ENCODE peak calls at places on chromosomes 3 and 15, in six cellular contexts. V, B, H, U, L and P are unnamed samples. For H3K4me1, the result is how much of the 10 kb centered on the place peaks cover.

GRCh38 chr3:179969525-179969924 is 67.2 kb downstream of the PEX5L start:
- DNase-seq in V (no peak), B (no peak), H (no peak), U (no peak), L (no peak), P (no peak)

GRCh38 chr15:65395567-65396185 is 17.9 kb upstream of the IGDCC3 start:
- DNase-seq in V (no peak), B (no peak), H (no peak), U (no peak), L (no peak), P (no peak)

GRCh38 chr15:29747837-29748417 is 74.3 kb downstream of the TJP1 start:
- DNase-seq in V (no peak), B (no peak), H (no peak), U (no peak), L (no peak), P (no peak)

GRCh38 chr3:15754047-15754446 is 43.7 kb downstream of the ANKRD28 start:
- DNase-seq in V (no peak), B (no peak), H (no peak), U (no peak), L (no peak), P (no peak)

GRCh38 chr3:119600732-119601131 is 3.0 kb downstream of the PLA1A start:
- DNase-seq in V (peak), B (no peak), H (peak), U (no peak), L (no peak), P (no peak)

GRCh38 chr3:38690185-38690584 is 40.7 kb upstream of the SCN5A start:
- DNase-seq in V (no peak), B (no peak), H (no peak), U (no peak), L (no peak), P (no peak)

GRCh38 chr3:49175530-49175929 is 4.1 kb downstream of the KLHDC8B start:
- DNase-seq in V (no peak), B (no peak), H (no peak), U (no peak), L (no peak), P (no peak)

GRCh38 chr15:26087395-26087794 is 224.3 kb upstream of the ATP10A start:
- DNase-seq in V (no peak), B (no peak), H (no peak), U (no peak), L (no peak), P (no peak)

GRCh38 chr15:31264534-31265089 is 62.0 kb upstream of the KLF13 start:
- DNase-seq in V (no peak), B (no peak), H (no peak), U (peak), L (peak), P (no peak)

GRCh38 chr15:31261266-31262142 is 65.1 kb upstream of the KLF13 start:
- DNase-seq in V (peak), B (peak), H (no peak), U (peak), L (peak), P (peak)

GRCh38 chr15:31263751-31264533 is 62.7 kb upstream of the KLF13 start:
- DNase-seq in V (peak), B (peak), H (peak), U (peak), L (peak), P (peak)

GRCh38 chr15:31262143-31262530 is 64.5 kb upstream of the KLF13 start:
- DNase-seq in V (peak), B (peak), H (no peak), U (peak), L (peak), P (no peak)

GRCh38 chr15:31262901-31263671 is 63.5 kb upstream of the KLF13 start:
- DNase-seq in V (peak), B (no peak), H (no peak), U (peak), L (peak), P (peak)
- H3K4me1 ChIP-seq in V (under half), B (half or more), H (under half), U (under half), L (under half), P (under half)

GRCh38 chr15:40327338-40327917 is 3.9 kb downstream of the INAFM2 start:
- DNase-seq in V (no peak), B (no peak), H (no peak), U (no peak), L (no peak), P (no peak)
- H3K4me3 ChIP-seq in V (no peak), B (no peak), H (no peak), U (no peak), L (no peak), P (no peak)

DNA sequence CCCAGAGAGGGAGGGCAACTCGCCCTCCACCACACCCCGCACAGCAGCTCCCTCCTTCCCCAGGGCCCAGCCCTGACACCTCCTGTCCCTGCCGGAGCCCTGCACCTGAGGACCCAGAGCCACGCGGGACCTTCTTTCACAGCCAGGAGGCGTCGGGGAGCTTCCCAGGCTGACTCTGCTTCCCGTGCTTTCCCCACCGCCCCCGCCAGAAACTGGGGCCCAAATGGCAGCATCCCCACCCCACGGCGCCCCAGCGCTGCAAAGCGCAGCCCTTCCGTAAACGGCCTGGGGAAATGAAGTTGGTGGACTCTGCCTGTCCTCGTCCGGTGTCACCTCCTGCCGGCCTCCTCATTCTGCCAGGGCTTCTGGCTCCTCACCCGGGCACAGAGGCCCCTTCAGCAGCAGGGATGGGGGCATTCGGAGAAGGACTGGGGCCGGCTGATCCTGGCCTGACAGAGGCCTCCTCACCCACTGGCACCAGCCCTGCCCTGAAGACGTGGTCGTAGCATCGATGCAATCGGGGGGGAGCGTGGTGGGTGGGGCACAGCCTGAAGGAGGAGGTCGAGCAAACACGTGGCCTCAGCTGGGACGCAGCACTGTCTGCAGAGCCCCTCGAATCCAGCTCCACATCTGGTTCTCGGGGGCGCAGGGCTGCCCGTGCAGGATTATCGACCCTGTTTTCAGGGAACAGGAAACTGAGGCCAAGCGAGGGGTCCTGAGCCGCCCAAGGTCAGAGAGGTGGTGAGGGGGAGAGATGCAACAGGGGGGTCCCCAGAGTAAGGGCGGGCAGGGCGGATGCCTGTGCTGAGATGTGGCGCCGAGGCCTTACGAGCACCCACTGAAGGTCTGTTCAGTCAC is 235.4 kb downstream of the XXYLT1 start:
- DNase-seq in V (peak), B (no peak), H (no peak), U (no peak), L (no peak), P (no peak)
- TF ChIP-seq CTCF in V (no peak), B (no peak), H (no peak), U (no peak), L (no peak), P (no peak)

GRCh38 chr3:141421186-141421585 is 52.9 kb downstream of the ZBTB38 start:
- DNase-seq in V (no peak), B (no peak), H (no peak), U (no peak), L (no peak), P (no peak)

GRCh38 chr3:141421639-141422319 is 53.5 kb downstream of the ZBTB38 start:
- DNase-seq in V (no peak), B (no peak), H (no peak), U (no peak), L (no peak), P (no peak)

GRCh38 chr3:141415959-141416358 is 47.7 kb downstream of the ZBTB38 start:
- DNase-seq in V (no peak), B (no peak), H (no peak), U (no peak), L (no peak), P (no peak)

GRCh38 chr3:141419946-141420345 is 51.6 kb downstream of the ZBTB38 start:
- DNase-seq in V (no peak), B (no peak), H (no peak), U (no peak), L (no peak), P (no peak)

GRCh38 chr3:141418751-141419150 is 50.4 kb downstream of the ZBTB38 start:
- DNase-seq in V (no peak), B (no peak), H (no peak), U (no peak), L (no peak), P (no peak)
- H3K4me1 ChIP-seq in V (under half), B (under half), H (under half), U (under half), L (under half), P (under half)

DNA sequence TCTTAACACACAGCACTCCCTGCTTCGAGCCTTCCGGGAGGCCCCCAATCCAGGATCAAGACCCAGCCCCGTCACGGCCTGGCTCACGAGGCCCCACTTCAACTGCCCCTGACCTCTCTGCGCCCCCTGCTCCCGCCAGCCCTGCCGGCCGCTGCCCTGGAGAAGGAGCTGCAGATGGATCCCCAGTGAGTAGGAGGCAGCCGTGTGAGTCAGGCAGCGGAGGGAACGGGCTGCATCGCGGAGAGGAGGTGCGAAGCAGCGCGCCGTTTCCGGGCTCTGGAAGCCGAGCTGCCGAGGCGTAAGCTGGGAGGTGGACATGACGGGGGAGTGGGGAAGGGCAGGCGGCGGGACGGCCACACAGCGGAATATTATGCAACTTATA is 133.4 kb downstream of the TPRA1 start:
- DNase-seq in V (no peak), B (no peak), H (peak), U (no peak), L (no peak), P (no peak)
- H3K4me3 ChIP-seq in V (peak), B (no peak), H (no peak), U (no peak), L (peak), P (no peak)

GRCh38 chr3:13494463-13495350 is 14.6 kb downstream of the HDAC11 start:
- DNase-seq in V (no peak), B (no peak), H (no peak), U (peak), L (no peak), P (no peak)
- TF ChIP-seq CTCF in V (no peak), B (no peak), H (peak), U (no peak), L (no peak), P (peak)